ENCODE peak calls at places on chromosome 10, in four cellular contexts. T is mesendoderm, B is H9, Z is H1. Y is an unnamed sample.

GRCh38 chr10:122993797-122994336 is 13.7 kb downstream of the PSTK start:
- DNase-seq in T (no peak), B (no peak), Z (no peak), Y (no peak)

GRCh38 chr10:74917481-74918077 is 91.2 kb downstream of the KAT6B start:
- DNase-seq in T (peak), B (no peak), Z (no peak), Y (peak)

GRCh38 chr10:44968101-44968886 is 8.7 kb downstream of the RASSF4 start:
- DNase-seq in T (no peak), B (no peak), Z (no peak), Y (no peak)

GRCh38 chr10:49365675-49366415 is 30.0 kb downstream of the DRGX start:
- DNase-seq in T (peak), B (no peak), Z (peak), Y (no peak)

GRCh38 chr10:58637372-58637771 is 124.7 kb downstream of the BICC1 start:
- DNase-seq in T (no peak), B (no peak), Z (no peak), Y (no peak)

GRCh38 chr10:89458289-89458688 is 43.9 kb downstream of the IFIT5 start:
- DNase-seq in T (no peak), B (no peak), Z (no peak), Y (peak)

GRCh38 chr10:109261231-109261630 is 662.1 kb downstream of the XPNPEP1 start:
- DNase-seq in T (no peak), B (no peak), Z (no peak), Y (no peak)

GRCh38 chr10:35563266-35563891 is 41.8 kb upstream of the GJD4 start:
- DNase-seq in T (peak), B (peak), Z (peak), Y (peak)

GRCh38 chr10:83725567-83725966 is 413.7 kb upstream of the GHITM start:
- DNase-seq in T (peak), B (no peak), Z (no peak), Y (no peak)

GRCh38 chr10:124560377-124560776 is 98.8 kb downstream of the LHPP start:
- DNase-seq in T (no peak), B (no peak), Z (no peak), Y (peak)

GRCh38 chr10:58697691-58698090 is 185.0 kb downstream of the BICC1 start:
- DNase-seq in T (peak), B (no peak), Z (no peak), Y (no peak)

GRCh38 chr10:78889536-78890063 is 179.2 kb upstream of the ZMIZ1 start:
- DNase-seq in T (no peak), B (no peak), Z (no peak), Y (no peak)

GRCh38 chr10:44325878-44326277 is 59.0 kb downstream of the CXCL12 start:
- DNase-seq in T (no peak), B (no peak), Z (peak), Y (no peak)

GRCh38 chr10:97532935-97533671 is 34.4 kb downstream of the UBTD1 start:
- DNase-seq in T (peak), B (peak), Z (peak), Y (peak)

GRCh38 chr10:133167693-133168616 is 7.9 kb downstream of the KNDC1 start:
- DNase-seq in T (no peak), B (no peak), Z (no peak), Y (no peak)

GRCh38 chr10:19952611-19953010 is 136.4 kb downstream of the PLXDC2 start:
- DNase-seq in T (no peak), B (no peak), Z (no peak), Y (no peak)

GRCh38 chr10:98041352-98042043 is 11.1 kb upstream of the CRTAC1 start:
- DNase-seq in T (peak), B (peak), Z (peak), Y (peak)

GRCh38 chr10:126843299-126843934 is 61.8 kb upstream of the DOCK1 start:
- DNase-seq in T (no peak), B (no peak), Z (no peak), Y (no peak)

GRCh38 chr10:44395396-44395795 is 10.5 kb upstream of the CXCL12 start:
- DNase-seq in T (no peak), B (no peak), Z (no peak), Y (no peak)

GRCh38 chr10:77801474-77802238 is 124.9 kb downstream of the DLG5 start:
- DNase-seq in T (peak), B (no peak), Z (no peak), Y (peak)

GRCh38 chr10:32318476-32318896 is 28.5 kb downstream of the EPC1 start:
- DNase-seq in T (no peak), B (no peak), Z (no peak), Y (no peak)

GRCh38 chr10:61887772-61888171 is 13.7 kb upstream of the ARID5B start:
- DNase-seq in T (no peak), B (no peak), Z (no peak), Y (no peak)

GRCh38 chr10:133272964-133273420 is 3.7 kb downstream of the ADAM8 start:
- DNase-seq in T (no peak), B (no peak), Z (no peak), Y (no peak)

GRCh38 chr10:73486601-73487000 is 9.2 kb downstream of the PPP3CB start:
- DNase-seq in T (no peak), B (no peak), Z (no peak), Y (no peak)

GRCh38 chr10:72334196-72334831 is 20.4 kb downstream of the DNAJB12 start:
- DNase-seq in T (peak), B (peak), Z (peak), Y (peak)

GRCh38 chr10:111077715-111078504 is 1.1 kb downstream of the ADRA2A start:
- DNase-seq in T (no peak), B (peak), Z (peak), Y (no peak)

GRCh38 chr10:103911021-103911459 is 6.9 kb downstream of the STN1 start:
- DNase-seq in T (no peak), B (no peak), Z (no peak), Y (no peak)

GRCh38 chr10:93703066-93703465 is 674 bp upstream of the FRA10AC1 start:
- DNase-seq in T (no peak), B (no peak), Z (no peak), Y (peak)

GRCh38 chr10:24552346-24553016 is 171.2 kb downstream of the ARHGAP21 start:
- DNase-seq in T (peak), B (peak), Z (peak), Y (no peak)

GRCh38 chr10:77865585-77866324 is 60.8 kb downstream of the DLG5 start:
- DNase-seq in T (no peak), B (peak), Z (no peak), Y (no peak)

GRCh38 chr10:102644066-102644645 is at the start of gene TRIM8:
- DNase-seq in T (peak), B (peak), Z (peak), Y (no peak)

GRCh38 chr10:92847185-92847864 is 995 bp upstream of the EXOC6 start:
- DNase-seq in T (no peak), B (no peak), Z (no peak), Y (peak)

GRCh38 chr10:72425133-72425532 is 70.4 kb upstream of the DNAJB12 start:
- DNase-seq in T (no peak), B (no peak), Z (no peak), Y (no peak)

GRCh38 chr10:131805696-131806095 is 95.1 kb upstream of the PPP2R2D start:
- DNase-seq in T (no peak), B (no peak), Z (no peak), Y (no peak)
- H2BK5ac ChIP-seq in T (no peak), B (no peak), Z (peak), Y (no peak)

GRCh38 chr10:113532724-113533123 is 20.1 kb upstream of the HABP2 start:
- DNase-seq in T (no peak), B (no peak), Z (no peak), Y (no peak)

GRCh38 chr10:113527181-113527580 is 25.7 kb upstream of the HABP2 start:
- DNase-seq in T (no peak), B (no peak), Z (no peak), Y (no peak)

GRCh38 chr10:113529575-113529974 is 23.3 kb upstream of the HABP2 start:
- DNase-seq in T (no peak), B (no peak), Z (no peak), Y (no peak)

GRCh38 chr10:113528876-113529275 is 24.0 kb upstream of the HABP2 start:
- DNase-seq in T (no peak), B (no peak), Z (no peak), Y (no peak)

DNA sequence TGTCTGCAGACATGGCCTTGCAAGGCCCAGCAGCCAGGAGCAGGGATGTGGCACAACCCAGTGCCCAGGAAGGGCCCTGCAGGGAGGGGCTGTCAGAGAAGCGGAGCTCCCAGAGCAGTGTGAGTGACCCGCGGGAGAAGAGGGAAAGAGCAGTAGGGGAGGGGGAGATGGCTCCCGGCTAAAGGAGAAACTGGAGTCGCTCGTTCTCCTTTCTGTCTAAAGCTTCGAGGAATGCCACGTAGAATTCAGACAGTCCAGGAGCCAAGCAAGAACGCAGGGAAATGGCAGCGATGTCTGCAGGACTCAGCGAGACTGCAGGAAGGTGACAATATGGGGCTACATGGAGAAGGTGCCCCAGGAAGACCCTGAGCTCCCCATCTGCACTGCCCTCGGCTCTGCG is 22.4 kb upstream of the HABP2 start:
- DNase-seq in T (no peak), B (no peak), Z (no peak), Y (no peak)
- H4K5ac ChIP-seq in T (no peak), B (no peak), Z (no peak), Y (no peak)

GRCh38 chr10:87646920-87647319 is 12.8 kb upstream of the PAPSS2 start:
- DNase-seq in T (no peak), B (no peak), Z (no peak), Y (no peak)
- H2BK5ac ChIP-seq in T (no peak), B (no peak), Z (no peak), Y (no peak)

DNA sequence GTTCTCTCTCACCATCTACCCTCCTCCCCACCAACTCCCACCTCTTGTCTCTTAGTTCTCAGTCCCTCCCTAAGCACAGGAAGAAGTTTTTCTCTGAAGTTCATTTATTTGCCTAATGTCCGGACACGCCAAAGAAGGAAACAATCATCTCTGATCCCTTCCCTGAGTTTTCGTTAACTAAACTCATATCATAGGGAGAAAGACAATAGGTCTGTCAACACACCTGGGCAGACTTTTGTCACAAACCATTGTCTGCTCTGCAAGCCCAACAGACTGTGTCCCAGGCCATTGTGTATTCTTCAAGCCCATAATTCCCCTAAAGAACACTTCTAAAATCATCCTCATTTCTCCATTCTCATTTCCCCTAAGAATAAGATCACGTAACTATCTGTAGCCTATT is 691.0 kb upstream of the MBL2 start:
- DNase-seq in T (peak), B (no peak), Z (no peak), Y (no peak)
- H4K5ac ChIP-seq in T (no peak), B (no peak), Z (no peak), Y (no peak)

GRCh38 chr10:3780766-3781457 is 4.1 kb downstream of the KLF6 start:
- DNase-seq in T (peak), B (peak), Z (no peak), Y (peak)
- H2BK5ac ChIP-seq in T (no peak), B (no peak), Z (no peak), Y (peak)

DNA sequence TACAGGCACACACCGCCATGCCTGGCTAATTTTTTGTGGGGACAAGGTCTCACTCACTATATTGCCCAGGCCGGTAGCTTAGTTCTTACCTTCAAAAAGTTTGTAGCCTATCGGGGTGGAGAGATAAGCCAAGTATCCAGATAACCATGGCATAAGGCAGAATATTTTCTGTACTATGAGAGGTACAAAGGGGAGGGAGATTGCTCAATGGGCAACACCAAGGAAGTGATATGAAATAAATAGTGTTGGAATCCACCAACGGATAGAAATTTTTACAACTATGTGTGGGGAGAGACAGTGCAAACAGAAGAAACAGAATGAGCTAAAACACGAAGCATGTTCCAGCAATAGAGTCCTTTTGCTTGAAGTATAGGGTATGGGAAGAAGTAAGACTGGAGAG is 8.0 kb downstream of the SCD start:
- DNase-seq in T (no peak), B (no peak), Z (no peak), Y (no peak)
- H4K5ac ChIP-seq in T (no peak), B (no peak), Z (no peak), Y (no peak)

GRCh38 chr10:101614957-101615759 is 27.0 kb downstream of the DPCD start:
- DNase-seq in T (no peak), B (no peak), Z (peak), Y (no peak)

GRCh38 chr10:101616415-101617101 is 28.4 kb downstream of the DPCD start:
- DNase-seq in T (peak), B (no peak), Z (no peak), Y (no peak)

GRCh38 chr10:101613646-101614045 is 25.5 kb downstream of the DPCD start:
- DNase-seq in T (no peak), B (no peak), Z (no peak), Y (no peak)

GRCh38 chr10:101617102-101617823 is 29.1 kb downstream of the DPCD start:
- DNase-seq in T (peak), B (no peak), Z (no peak), Y (no peak)

GRCh38 chr10:101615760-101616116 is 27.6 kb downstream of the DPCD start:
- DNase-seq in T (no peak), B (no peak), Z (no peak), Y (no peak)
- H2BK5ac ChIP-seq in T (peak), B (no peak), Z (peak), Y (no peak)

GRCh38 chr10:69316313-69317059 is 38.2 kb downstream of the HK1 start:
- DNase-seq in T (peak), B (no peak), Z (no peak), Y (peak)
- H4K5ac ChIP-seq in T (peak), B (no peak), Z (no peak), Y (no peak)

GRCh38 chr10:117294735-117295134 is 53.8 kb downstream of the SLC18A2 start:
- DNase-seq in T (no peak), B (no peak), Z (no peak), Y (no peak)

GRCh38 chr10:117298219-117298618 is 57.3 kb downstream of the SLC18A2 start:
- DNase-seq in T (no peak), B (no peak), Z (no peak), Y (no peak)

GRCh38 chr10:117300671-117301070 is 59.8 kb downstream of the SLC18A2 start:
- DNase-seq in T (no peak), B (no peak), Z (no peak), Y (no peak)

GRCh38 chr10:117294039-117294438 is 53.1 kb downstream of the SLC18A2 start:
- DNase-seq in T (no peak), B (no peak), Z (no peak), Y (no peak)

DNA sequence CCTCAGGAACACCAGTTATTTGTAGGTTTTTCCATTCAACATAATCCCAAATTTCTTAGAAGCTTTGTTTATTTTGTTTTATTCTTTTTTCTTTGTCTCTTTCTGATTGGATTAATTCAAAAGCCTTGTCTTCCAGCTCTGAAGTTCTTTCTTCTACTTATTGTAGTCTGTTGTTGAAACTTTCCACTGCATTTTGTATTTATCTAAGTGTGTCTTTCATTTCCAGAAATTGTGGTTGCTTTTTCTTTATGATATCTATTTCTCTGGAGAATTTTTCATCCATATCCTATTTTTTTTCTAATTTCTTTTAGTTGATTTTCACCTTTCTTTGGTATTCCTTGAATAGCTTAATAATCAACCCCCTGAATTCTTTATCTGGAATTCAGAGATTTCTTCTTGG is 58.5 kb downstream of the SLC18A2 start:
- DNase-seq in T (no peak), B (no peak), Z (no peak), Y (no peak)
- H2BK5ac ChIP-seq in T (no peak), B (no peak), Z (no peak), Y (no peak)

DNA sequence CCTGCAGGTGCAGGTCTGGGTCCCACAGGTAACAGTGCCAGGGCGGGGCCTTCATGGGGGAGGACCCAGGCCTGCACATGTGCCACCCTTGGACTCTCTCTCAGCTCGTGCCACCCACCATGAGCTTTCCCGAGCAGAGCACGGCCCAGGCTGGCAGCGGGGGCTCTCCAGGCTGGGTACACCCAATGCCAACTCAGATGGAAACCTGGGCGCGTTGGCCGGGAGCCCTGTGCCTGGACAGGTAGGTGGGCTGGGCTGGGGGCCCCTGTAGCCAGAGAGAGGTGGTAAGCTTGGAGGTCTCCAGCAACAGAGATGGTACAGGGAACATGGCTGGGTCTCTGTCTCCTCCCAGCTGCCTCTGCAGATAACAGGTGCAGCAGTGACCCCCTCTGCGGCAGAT is 69.9 kb upstream of the ADARB2 start:
- DNase-seq in T (no peak), B (no peak), Z (no peak), Y (no peak)
- H4K5ac ChIP-seq in T (no peak), B (no peak), Z (no peak), Y (no peak)